ENCODE peak calls at places on chromosomes 6 and 20, in six cellular contexts. I is CD8-positive, alpha-beta memory T cell; F is small intestine; O is left lung; H is CD4-positive, CD25-positive, alpha-beta regulatory T cell; N is cardiac muscle cell. E is an unnamed sample.

GRCh38 chr6:167119680-167120556 is 3.0 kb upstream of the CCR6 start:
- DNase-seq in F (peak; percentile 50), N (no peak), I (peak; percentile 71), O (no peak), H (peak; percentile 63), E (no peak)

GRCh38 chr6:76174722-76175121 is 102.3 kb upstream of the IMPG1 start:
- DNase-seq in I (no peak), F (no peak), O (no peak), N (no peak), H (no peak), E (no peak)

GRCh38 chr6:154403803-154404202 is 47.2 kb upstream of the IPCEF1 start:
- DNase-seq in O (no peak), F (no peak), I (no peak), H (no peak), N (peak; percentile 75), E (peak; percentile 35)

GRCh38 chr6:19605624-19606023 is 231.5 kb upstream of the ID4 start:
- DNase-seq in O (no peak), I (no peak), N (no peak), H (no peak), F (no peak), E (no peak)

GRCh38 chr6:97102152-97102790 is 177.7 kb downstream of the KLHL32 start:
- DNase-seq in O (no peak), F (no peak), N (no peak), H (no peak), I (no peak), E (no peak)

GRCh38 chr6:17656092-17656491 is 50.6 kb downstream of the NUP153 start:
- DNase-seq in N (peak; percentile 37), I (no peak), H (no peak), F (no peak), O (no peak), E (peak; percentile 11)

GRCh38 chr20:24662756-24663399 is 193.4 kb downstream of the SYNDIG1 start:
- DNase-seq in O (no peak), I (no peak), F (no peak), H (no peak), N (peak; percentile 14), E (no peak)

GRCh38 chr6:39495640-39496039 is 173.1 kb upstream of the KCNK16 start:
- DNase-seq in I (no peak), H (no peak), N (no peak), O (no peak), F (no peak), E (no peak)

GRCh38 chr6:43913388-43914271 is 143.6 kb downstream of the VEGFA start:
- DNase-seq in N (peak; percentile 32), I (no peak), H (no peak), O (no peak), F (peak; percentile 75), E (no peak)

GRCh38 chr6:47785187-47785586 is 3.4 kb downstream of the OPN5 start:
- DNase-seq in I (no peak), F (no peak), O (no peak), N (no peak), H (no peak), E (no peak)

GRCh38 chr20:4814696-4815252 is 93.1 kb downstream of the PRND start:
- DNase-seq in O (peak; percentile 87), N (no peak), F (peak; percentile 46), I (peak; percentile 87), H (peak; percentile 68), E (no peak)
- H3K4me1 ChIP-seq in O (peaks cover 98% of the 10 kb centered on the region), N (no peaks in the 10 kb centered on the region), F (no peaks in the 10 kb centered on the region), I (peaks cover 70% of the 10 kb centered on the region), H (peaks cover 64% of the 10 kb centered on the region), E (no peaks in the 10 kb centered on the region)

DNA sequence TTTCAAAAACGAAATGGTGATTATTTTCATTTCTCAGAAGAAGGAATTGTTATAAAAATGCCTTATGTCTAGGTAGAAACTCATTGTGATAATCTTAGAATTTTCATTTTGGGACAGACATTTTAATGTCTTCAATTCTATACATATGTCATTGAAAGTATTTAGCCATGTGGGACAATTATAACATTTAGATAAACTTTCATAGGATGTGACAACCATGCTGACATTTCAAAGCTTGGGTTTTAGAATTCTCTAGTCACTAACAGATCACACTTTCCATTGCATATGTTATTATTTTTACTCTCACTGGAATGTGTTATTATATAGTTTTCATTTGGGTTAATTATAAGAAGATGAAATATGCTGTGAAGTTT is 4.9 kb downstream of the TAGAP start:
- DNase-seq in H (no peak), N (no peak), O (no peak), F (no peak), I (no peak), E (no peak)
- H3K27ac ChIP-seq in H (peak overlapping the region; percentile 93), N (no peak overlapping the region), O (peak overlapping the region; percentile 96), F (no peak overlapping the region), I (peak overlapping the region; percentile 95), E (no peak overlapping the region)

DNA sequence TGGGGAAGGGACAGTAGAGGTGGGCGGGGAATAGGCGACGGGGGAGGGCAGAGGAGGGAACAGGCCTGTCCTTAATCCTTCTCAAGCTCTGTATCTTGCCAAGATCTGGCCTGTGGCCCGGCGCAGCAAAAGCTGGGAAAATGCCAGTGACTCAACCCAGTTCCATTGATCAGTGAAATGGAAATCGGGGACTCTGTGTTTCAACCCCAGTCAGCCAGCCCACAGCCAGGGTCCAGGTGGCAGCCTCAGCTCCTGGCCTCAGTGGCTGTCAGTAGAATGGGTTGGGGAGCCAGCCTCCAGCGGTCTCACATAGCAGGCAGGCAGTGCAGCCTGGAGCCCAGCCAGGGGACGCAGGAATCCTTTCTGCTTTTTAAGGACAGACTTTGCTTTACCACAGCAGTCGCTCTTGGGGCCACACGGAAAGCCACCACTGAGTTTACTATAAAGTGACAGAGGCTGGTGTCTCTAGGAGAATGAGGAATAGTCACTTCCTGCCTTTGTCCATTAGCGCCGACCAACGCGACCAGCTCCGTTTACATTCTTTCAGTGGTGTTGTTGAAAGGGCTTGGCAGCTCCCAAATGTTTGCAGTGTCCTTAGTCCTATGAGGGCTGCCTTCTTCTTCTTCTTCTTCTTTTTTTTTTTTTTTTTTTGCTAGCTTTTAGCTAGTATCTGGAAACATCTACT is 128.1 kb downstream of the RIN2 start:
- DNase-seq in F (peak; percentile 90), H (no peak), O (no peak), N (peak; percentile 45), I (no peak), E (peak; percentile 28)
- H3K4me1 ChIP-seq in F (no peaks in the 10 kb centered on the region), H (no peaks in the 10 kb centered on the region), O (peaks cover 63% of the 10 kb centered on the region), N (peaks cover 27% of the 10 kb centered on the region), I (no peaks in the 10 kb centered on the region), E (peaks cover 66% of the 10 kb centered on the region)

DNA sequence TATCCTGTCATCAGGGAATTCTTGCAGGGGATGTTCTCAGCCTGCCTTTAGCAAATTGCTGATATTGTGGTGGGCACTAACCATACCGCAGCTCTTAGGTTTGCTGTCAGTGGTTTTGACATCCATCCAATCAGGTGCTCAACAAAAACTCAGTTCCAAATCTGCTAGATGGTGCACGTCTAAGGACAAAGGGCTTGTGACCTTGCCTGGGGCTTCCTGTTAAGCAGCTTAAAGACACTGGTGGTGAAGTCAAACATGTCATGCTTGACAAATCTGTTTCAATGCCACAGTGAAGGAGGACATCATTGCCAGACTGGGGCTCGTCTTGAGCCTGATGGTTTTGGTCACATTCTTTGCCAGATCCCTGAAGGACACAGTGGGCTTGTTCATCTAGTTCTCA is 179.8 kb upstream of the NOX3 start:
- DNase-seq in O (no peak), N (no peak), F (no peak), I (no peak), H (no peak), E (no peak)
- H3K27ac ChIP-seq in O (no peak overlapping the region), N (no peak overlapping the region), F (no peak overlapping the region), I (no peak overlapping the region), H (no peak overlapping the region), E (no peak overlapping the region)

GRCh38 chr20:373171-373890 is 7.2 kb upstream of the TRIB3 start:
- DNase-seq in O (peak; percentile 85), I (peak; percentile 32), F (no peak), N (peak; percentile 94), H (no peak), E (peak; percentile 84)
- H3K4me1 ChIP-seq in O (peaks cover 45% of the 10 kb centered on the region), I (peaks cover 21% of the 10 kb centered on the region), F (no peaks in the 10 kb centered on the region), N (no peaks in the 10 kb centered on the region), H (no peaks in the 10 kb centered on the region), E (peaks cover 34% of the 10 kb centered on the region)

DNA sequence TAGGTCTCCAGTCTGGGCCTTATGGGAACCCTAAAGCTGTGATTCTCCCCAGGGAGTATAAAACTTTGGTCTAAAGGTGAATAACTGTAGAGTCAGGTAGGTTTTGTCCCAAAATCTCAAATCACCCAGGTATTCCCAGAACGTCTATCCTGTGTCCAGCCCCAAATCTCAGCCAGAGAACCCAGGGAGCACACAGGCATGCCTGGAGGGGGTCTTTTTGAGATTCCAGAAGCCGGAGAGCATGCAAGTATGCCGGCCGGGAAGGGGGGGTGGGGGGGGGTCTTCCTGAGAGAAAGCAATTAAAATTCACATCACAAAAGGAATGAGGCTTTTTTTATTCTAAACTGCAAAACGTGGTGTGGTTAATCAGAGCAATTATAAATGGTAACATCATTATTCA is 210.0 kb downstream of the PTPRT start:
- DNase-seq in F (no peak), O (no peak), H (no peak), I (no peak), N (no peak), E (no peak)
- H3K27ac ChIP-seq in F (no peak overlapping the region), O (no peak overlapping the region), H (no peak overlapping the region), I (no peak overlapping the region), N (no peak overlapping the region), E (no peak overlapping the region)

E was measured in hepatocyte.